ENCODE peak calls at places on chromosomes 3 and 15, in six cellular contexts. W, G, Q, O, A and R are unnamed samples.
A peak's percentile ranks its signal among the peaks of the same experiment; 100 is the strongest.

GRCh38 chr3:78161736-78162135 is 1121.8 kb downstream of the ROBO2 start:
- DNase-seq in O (no peak), Q (no peak), G (no peak), A (no peak), W (no peak), R (no peak)

GRCh38 chr3:156553705-156554356 is 1.1 kb downstream of the SSR3 start:
- DNase-seq in A (no peak), O (no peak), G (peak; percentile 74), Q (peak; percentile 54), W (peak; percentile 76), R (no peak)

GRCh38 chr15:58748040-58748786 is 1.3 kb downstream of the ADAM10 start:
- DNase-seq in O (no peak), W (no peak), A (no peak), G (no peak), Q (peak; percentile 29), R (no peak)

GRCh38 chr3:197083486-197083885 is 53.9 kb upstream of the MELTF start:
- DNase-seq in W (peak; percentile 67), G (peak; percentile 81), O (no peak), A (peak; percentile 18), Q (peak; percentile 69), R (no peak)

GRCh38 chr3:29525254-29525881 is 244.5 kb downstream of the RBMS3 start:
- DNase-seq in W (peak; percentile 90), A (peak; percentile 52), G (peak; percentile 97), O (no peak), Q (peak; percentile 9), R (no peak)

GRCh38 chr3:87503901-87504498 is 227.6 kb upstream of the POU1F1 start:
- DNase-seq in Q (peak; percentile 70), W (peak; percentile 65), A (no peak), O (no peak), G (peak; percentile 87), R (no peak)

GRCh38 chr3:31968391-31968926 is 12.6 kb downstream of the OSBPL10 start:
- DNase-seq in G (peak; percentile 77), Q (peak; percentile 75), A (no peak), W (peak; percentile 62), O (no peak), R (no peak)

GRCh38 chr3:29201609-29202008 is 79.3 kb upstream of the RBMS3 start:
- DNase-seq in Q (no peak), G (no peak), W (no peak), A (no peak), O (no peak), R (no peak)

GRCh38 chr3:2961576-2961975 is 148.6 kb downstream of the IL5RA start:
- DNase-seq in A (no peak), G (no peak), O (no peak), Q (no peak), W (no peak), R (no peak)

GRCh38 chr3:183485585-183485984 is 57.2 kb upstream of the MCF2L2 start:
- DNase-seq in G (no peak), Q (no peak), A (no peak), W (no peak), O (no peak), R (no peak)

GRCh38 chr3:17894434-17895060 is 152.1 kb upstream of the TBC1D5 start:
- DNase-seq in O (peak; percentile 75), Q (peak; percentile 47), W (peak; percentile 59), G (peak; percentile 80), A (no peak), R (no peak)

GRCh38 chr3:64837126-64837738 is 149.4 kb upstream of the ADAMTS9 start:
- DNase-seq in W (no peak), O (no peak), Q (peak; percentile 52), G (no peak), A (no peak), R (no peak)

GRCh38 chr15:29674661-29675533 is 147.4 kb downstream of the TJP1 start:
- DNase-seq in Q (no peak), A (peak; percentile 39), O (peak; percentile 93), W (no peak), G (no peak), R (peak; percentile 89)

GRCh38 chr3:179880868-179881267 is 155.9 kb downstream of the PEX5L start:
- DNase-seq in G (no peak), O (no peak), Q (no peak), A (no peak), W (no peak), R (no peak)

GRCh38 chr3:170222647-170223541 is 670 bp downstream of the PRKCI start:
- DNase-seq in W (peak; percentile 16), O (peak; percentile 61), G (peak; percentile 49), A (no peak), Q (peak; percentile 51), R (no peak)

GRCh38 chr3:53694051-53694450 is 152.2 kb downstream of the CHDH start:
- DNase-seq in W (no peak), A (no peak), Q (no peak), G (no peak), O (no peak), R (no peak)

GRCh38 chr15:34729886-34730285 is 24.9 kb downstream of the GJD2 start:
- DNase-seq in G (no peak), Q (no peak), O (no peak), A (no peak), W (peak; percentile 14), R (no peak)

GRCh38 chr15:58463815-58464697 is 32.3 kb downstream of the LIPC start:
- DNase-seq in O (no peak), Q (no peak), W (no peak), A (no peak), G (no peak), R (no peak)

GRCh38 chr3:163328680-163329079 is 1749.6 kb downstream of the SI start:
- DNase-seq in G (no peak), W (no peak), O (peak; percentile 30), A (no peak), Q (no peak), R (no peak)

GRCh38 chr15:92930776-92931175 is 30.7 kb downstream of the CHD2 start:
- DNase-seq in A (no peak), G (peak; percentile 90), Q (peak; percentile 69), O (no peak), W (peak; percentile 89), R (no peak)

GRCh38 chr15:85782112-85782511 is 12.6 kb downstream of the KLHL25 start:
- DNase-seq in G (no peak), O (no peak), A (no peak), W (no peak), Q (no peak), R (no peak)

GRCh38 chr3:194828126-194828525 is 142.4 kb downstream of the FAM43A start:
- DNase-seq in O (no peak), W (peak; percentile 17), A (no peak), Q (no peak), G (no peak), R (no peak)

GRCh38 chr3:194828926-194829325 is 143.2 kb downstream of the FAM43A start:
- DNase-seq in Q (no peak), A (no peak), G (no peak), W (no peak), O (no peak), R (no peak)

GRCh38 chr3:194826594-194826993 is 140.9 kb downstream of the FAM43A start:
- DNase-seq in W (no peak), Q (no peak), O (no peak), G (no peak), A (no peak), R (no peak)

GRCh38 chr3:194824676-194825075 is 139.0 kb downstream of the FAM43A start:
- DNase-seq in A (no peak), W (peak; percentile 64), G (peak; percentile 8), Q (no peak), O (no peak), R (no peak)

DNA sequence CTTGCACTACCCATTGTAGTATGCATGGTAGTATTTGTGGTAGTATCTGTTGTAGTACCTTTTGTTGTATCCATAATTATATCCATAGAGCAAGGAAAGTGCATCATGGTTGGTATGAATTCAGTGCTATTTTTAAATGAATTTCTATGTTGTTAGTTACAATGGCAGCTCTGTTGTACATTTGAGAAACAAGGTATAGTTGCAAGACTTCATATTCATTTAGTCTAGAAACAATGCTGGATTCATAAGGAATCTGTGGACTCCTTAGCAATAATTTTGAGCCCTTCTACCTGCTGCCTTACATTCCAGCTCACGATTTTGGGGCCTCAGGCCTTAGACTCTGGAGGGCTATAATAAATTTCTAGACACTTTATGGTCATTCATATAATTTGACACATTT is 141.8 kb downstream of the FAM43A start:
- DNase-seq in Q (no peak), G (no peak), O (no peak), W (no peak), A (no peak), R (no peak)
- TF ChIP-seq CTCF in Q (no peak), G (no peak), O (no peak), W (no peak), A (no peak), R (no peak)

GRCh38 chr3:25823314-25823713 is 33.4 kb downstream of the OXSM start:
- DNase-seq in O (no peak), Q (no peak), G (no peak), W (no peak), A (no peak), R (no peak)
- TF ChIP-seq CTCF in O (no peak), Q (no peak), G (no peak), W (no peak), A (no peak), R (no peak)

GRCh38 chr15:79853492-79854328 is 43.1 kb downstream of the MTHFS start:
- DNase-seq in G (peak; percentile 95), O (peak; percentile 72), Q (peak; percentile 81), A (peak; percentile 59), W (peak; percentile 83), R (no peak)

GRCh38 chr15:79844221-79844620 is 52.6 kb downstream of the MTHFS start:
- DNase-seq in A (no peak), O (no peak), G (no peak), W (no peak), Q (no peak), R (no peak)

GRCh38 chr15:79846539-79846938 is 50.3 kb downstream of the MTHFS start:
- DNase-seq in W (no peak), O (no peak), A (no peak), G (no peak), Q (no peak), R (no peak)

DNA sequence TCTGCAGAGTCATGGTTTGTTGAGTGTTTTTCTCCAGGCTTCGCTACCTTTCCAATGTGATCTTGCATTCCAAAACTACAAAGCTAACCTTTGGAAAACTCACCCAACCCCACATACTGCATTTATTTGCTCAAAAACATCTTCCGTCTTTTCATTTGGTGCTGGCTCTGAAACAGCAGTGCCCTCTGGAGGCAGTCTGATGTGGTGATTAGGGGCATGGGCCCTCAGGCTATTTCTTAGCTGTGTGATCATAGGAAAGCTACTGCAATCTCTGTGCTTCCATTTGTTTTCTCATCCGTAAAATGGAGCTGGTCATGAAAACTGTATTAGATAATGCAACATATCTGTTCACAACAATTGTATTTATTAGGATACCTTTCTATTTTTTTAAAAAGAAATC is 47.0 kb downstream of the MTHFS start:
- DNase-seq in A (no peak), O (peak; percentile 63), Q (no peak), W (peak; percentile 58), G (peak; percentile 74), R (no peak)
- TF ChIP-seq CTCF in A (no peak), O (peak; percentile 45), Q (peak; percentile 25), W (peak; percentile 94), G (peak; percentile 92), R (peak; percentile 56)

DNA sequence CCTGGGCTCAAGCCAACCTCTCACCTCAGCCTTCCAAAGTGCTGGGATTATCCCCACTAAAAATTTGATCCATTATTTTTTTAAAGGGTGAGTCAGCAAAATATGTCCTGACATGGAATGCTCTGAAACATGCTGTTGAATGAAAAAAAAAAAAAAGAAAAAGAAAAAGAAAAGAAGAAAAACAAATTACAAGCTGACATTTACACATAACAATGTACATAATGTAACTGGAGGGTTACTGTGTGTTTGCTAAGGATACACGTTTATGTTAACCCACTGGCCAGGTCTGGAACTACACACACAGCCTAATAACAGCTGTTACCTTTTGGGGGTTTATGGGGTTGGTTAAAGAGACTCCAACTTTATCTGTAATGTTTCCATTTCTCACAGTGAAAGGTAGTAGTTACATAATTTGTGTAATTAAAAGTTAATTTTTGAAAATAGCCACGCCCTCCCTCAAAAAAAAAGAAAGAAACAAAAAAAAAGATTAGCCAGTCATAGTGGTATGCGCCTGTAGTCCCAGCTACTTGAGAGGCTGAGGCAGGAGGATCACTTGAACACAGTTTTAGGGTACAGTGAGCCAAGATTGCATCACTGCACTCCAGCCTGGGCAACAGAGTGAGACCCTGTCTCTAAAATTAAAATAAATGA is 3.1 kb upstream of the MESP2 start:
- DNase-seq in A (no peak), W (peak; percentile 36), Q (peak; percentile 58), O (no peak), G (peak; percentile 49), R (no peak)
- TF ChIP-seq CTCF in A (no peak), W (peak; percentile 13), Q (peak; percentile 52), O (no peak), G (peak; percentile 39), R (peak; percentile 37)